ENCODE peak calls at places on chromosomes 4 and X, in ten cellular contexts. One of them, this sample, is unnamed.

GRCh38 chr4:52234539-52235174 is 183.6 kb downstream of the SPATA18 start:
- DNase-seq in hippocampal formation: no peak
- DNase-seq in C1 segment of cervical spinal cord: no peak
- DNase-seq in tibial artery: no peak
- DNase-seq in activated naive CD8-positive, alpha-beta T cell treated with anti-CD3 and anti-CD28 coated beads, Interleukin-2, amount 50 U/mL, for 24 hours: no peak
- DNase-seq in tibial nerve: no peak
- DNase-seq in ELR: peak; percentile 38
- DNase-seq in bronchial epithelial cell: peak; percentile 57
- DNase-seq in fibroblast of lung: peak; percentile 56
- DNase-seq in NCI-H460: peak; percentile 25
- DNase-seq in this sample: peak; percentile 61

GRCh38 chrX:20477836-20478532 is 211.3 kb upstream of the RPS6KA3 start:
- DNase-seq in hippocampal formation: no peak
- DNase-seq in C1 segment of cervical spinal cord: no peak
- DNase-seq in tibial artery: no peak
- DNase-seq in activated naive CD8-positive, alpha-beta T cell treated with anti-CD3 and anti-CD28 coated beads, Interleukin-2, amount 50 U/mL, for 24 hours: no peak
- DNase-seq in tibial nerve: no peak
- DNase-seq in ELR: no peak
- DNase-seq in bronchial epithelial cell: no peak
- DNase-seq in fibroblast of lung: no peak
- DNase-seq in NCI-H460: no peak
- DNase-seq in this sample: no peak

GRCh38 chrX:40152706-40153334 is 55.1 kb upstream of the BCOR start:
- DNase-seq in hippocampal formation: peak; percentile 66
- DNase-seq in C1 segment of cervical spinal cord: peak; percentile 51
- DNase-seq in tibial artery: no peak
- DNase-seq in activated naive CD8-positive, alpha-beta T cell treated with anti-CD3 and anti-CD28 coated beads, Interleukin-2, amount 50 U/mL, for 24 hours: no peak
- DNase-seq in tibial nerve: no peak
- DNase-seq in ELR: peak; percentile 42
- DNase-seq in bronchial epithelial cell: no peak
- DNase-seq in fibroblast of lung: no peak
- DNase-seq in NCI-H460: no peak
- DNase-seq in this sample: no peak

GRCh38 chrX:9770319-9770718 is 4.7 kb upstream of the GPR143 start:
- DNase-seq in hippocampal formation: no peak
- DNase-seq in C1 segment of cervical spinal cord: no peak
- DNase-seq in tibial artery: no peak
- DNase-seq in activated naive CD8-positive, alpha-beta T cell treated with anti-CD3 and anti-CD28 coated beads, Interleukin-2, amount 50 U/mL, for 24 hours: no peak
- DNase-seq in tibial nerve: no peak
- DNase-seq in ELR: peak; percentile 46
- DNase-seq in bronchial epithelial cell: peak; percentile 51
- DNase-seq in fibroblast of lung: no peak
- DNase-seq in NCI-H460: no peak
- DNase-seq in this sample: no peak

GRCh38 chr4:121182296-121182695 is 18.2 kb upstream of the TNIP3 start:
- DNase-seq in hippocampal formation: no peak
- DNase-seq in C1 segment of cervical spinal cord: no peak
- DNase-seq in tibial artery: no peak
- DNase-seq in activated naive CD8-positive, alpha-beta T cell treated with anti-CD3 and anti-CD28 coated beads, Interleukin-2, amount 50 U/mL, for 24 hours: no peak
- DNase-seq in tibial nerve: no peak
- DNase-seq in ELR: peak; percentile 29
- DNase-seq in bronchial epithelial cell: peak; percentile 38
- DNase-seq in fibroblast of lung: peak; percentile 34
- DNase-seq in NCI-H460: no peak
- DNase-seq in this sample: peak; percentile 32

GRCh38 chrX:74132265-74132664 is 171.7 kb upstream of the ZCCHC13 start:
- DNase-seq in hippocampal formation: no peak
- DNase-seq in C1 segment of cervical spinal cord: no peak
- DNase-seq in tibial artery: no peak
- DNase-seq in activated naive CD8-positive, alpha-beta T cell treated with anti-CD3 and anti-CD28 coated beads, Interleukin-2, amount 50 U/mL, for 24 hours: no peak
- DNase-seq in tibial nerve: no peak
- DNase-seq in ELR: no peak
- DNase-seq in bronchial epithelial cell: no peak
- DNase-seq in fibroblast of lung: no peak
- DNase-seq in NCI-H460: no peak
- DNase-seq in this sample: no peak

GRCh38 chr4:101599620-101600019 is 190.9 kb upstream of the BANK1 start:
- DNase-seq in hippocampal formation: no peak
- DNase-seq in C1 segment of cervical spinal cord: no peak
- DNase-seq in tibial artery: no peak
- DNase-seq in activated naive CD8-positive, alpha-beta T cell treated with anti-CD3 and anti-CD28 coated beads, Interleukin-2, amount 50 U/mL, for 24 hours: no peak
- DNase-seq in tibial nerve: no peak
- DNase-seq in ELR: peak; percentile 44
- DNase-seq in bronchial epithelial cell: peak; percentile 89
- DNase-seq in fibroblast of lung: peak; percentile 71
- DNase-seq in NCI-H460: peak; percentile 1
- DNase-seq in this sample: peak; percentile 51

GRCh38 chrX:110219920-110220319 is 98.0 kb downstream of the AMMECR1 start:
- DNase-seq in hippocampal formation: no peak
- DNase-seq in C1 segment of cervical spinal cord: no peak
- DNase-seq in tibial artery: no peak
- DNase-seq in activated naive CD8-positive, alpha-beta T cell treated with anti-CD3 and anti-CD28 coated beads, Interleukin-2, amount 50 U/mL, for 24 hours: no peak
- DNase-seq in tibial nerve: no peak
- DNase-seq in ELR: peak; percentile 77
- DNase-seq in bronchial epithelial cell: peak; percentile 63
- DNase-seq in fibroblast of lung: peak; percentile 59
- DNase-seq in NCI-H460: peak; percentile 24
- DNase-seq in this sample: peak; percentile 45

GRCh38 chr4:40719008-40719623 is 30.6 kb upstream of the NSUN7 start:
- DNase-seq in hippocampal formation: no peak
- DNase-seq in C1 segment of cervical spinal cord: no peak
- DNase-seq in tibial artery: no peak
- DNase-seq in activated naive CD8-positive, alpha-beta T cell treated with anti-CD3 and anti-CD28 coated beads, Interleukin-2, amount 50 U/mL, for 24 hours: no peak
- DNase-seq in tibial nerve: no peak
- DNase-seq in ELR: peak; percentile 59
- DNase-seq in bronchial epithelial cell: peak; percentile 74
- DNase-seq in fibroblast of lung: peak; percentile 66
- DNase-seq in NCI-H460: peak; percentile 72
- DNase-seq in this sample: peak; percentile 79

GRCh38 chr4:176186721-176187395 is 8.5 kb downstream of the SPATA4 start:
- DNase-seq in hippocampal formation: no peak
- DNase-seq in C1 segment of cervical spinal cord: no peak
- DNase-seq in tibial artery: no peak
- DNase-seq in activated naive CD8-positive, alpha-beta T cell treated with anti-CD3 and anti-CD28 coated beads, Interleukin-2, amount 50 U/mL, for 24 hours: no peak
- DNase-seq in tibial nerve: no peak
- DNase-seq in ELR: no peak
- DNase-seq in bronchial epithelial cell: no peak
- DNase-seq in fibroblast of lung: peak; percentile 72
- DNase-seq in NCI-H460: no peak
- DNase-seq in this sample: no peak

GRCh38 chrX:69192603-69193002 is 27.4 kb upstream of the PJA1 start:
- DNase-seq in hippocampal formation: no peak
- DNase-seq in C1 segment of cervical spinal cord: no peak
- DNase-seq in tibial artery: no peak
- DNase-seq in activated naive CD8-positive, alpha-beta T cell treated with anti-CD3 and anti-CD28 coated beads, Interleukin-2, amount 50 U/mL, for 24 hours: no peak
- DNase-seq in tibial nerve: no peak
- DNase-seq in ELR: peak; percentile 3
- DNase-seq in bronchial epithelial cell: peak; percentile 10
- DNase-seq in fibroblast of lung: no peak
- DNase-seq in NCI-H460: no peak
- DNase-seq in this sample: no peak

GRCh38 chrX:11351375-11352295 is 58.4 kb downstream of the AMELX start:
- DNase-seq in hippocampal formation: no peak
- DNase-seq in C1 segment of cervical spinal cord: no peak
- DNase-seq in tibial artery: peak; percentile 36
- DNase-seq in activated naive CD8-positive, alpha-beta T cell treated with anti-CD3 and anti-CD28 coated beads, Interleukin-2, amount 50 U/mL, for 24 hours: no peak
- DNase-seq in tibial nerve: peak; percentile 14
- DNase-seq in ELR: peak; percentile 37
- DNase-seq in bronchial epithelial cell: no peak
- DNase-seq in fibroblast of lung: peak; percentile 91
- DNase-seq in NCI-H460: no peak
- DNase-seq in this sample: peak; percentile 6

GRCh38 chr4:89509708-89510269 is 202.2 kb upstream of the GPRIN3 start:
- DNase-seq in hippocampal formation: no peak
- DNase-seq in C1 segment of cervical spinal cord: no peak
- DNase-seq in tibial artery: no peak
- DNase-seq in activated naive CD8-positive, alpha-beta T cell treated with anti-CD3 and anti-CD28 coated beads, Interleukin-2, amount 50 U/mL, for 24 hours: peak; percentile 4
- DNase-seq in tibial nerve: no peak
- DNase-seq in ELR: no peak
- DNase-seq in bronchial epithelial cell: peak; percentile 55
- DNase-seq in fibroblast of lung: peak; percentile 98
- DNase-seq in NCI-H460: no peak
- DNase-seq in this sample: peak; percentile 92

GRCh38 chr4:3644849-3645627 is 112.8 kb upstream of the LRPAP1 start:
- DNase-seq in hippocampal formation: no peak
- DNase-seq in C1 segment of cervical spinal cord: no peak
- DNase-seq in tibial artery: peak; percentile 41
- DNase-seq in activated naive CD8-positive, alpha-beta T cell treated with anti-CD3 and anti-CD28 coated beads, Interleukin-2, amount 50 U/mL, for 24 hours: no peak
- DNase-seq in tibial nerve: no peak
- DNase-seq in ELR: peak; percentile 57
- DNase-seq in bronchial epithelial cell: no peak
- DNase-seq in fibroblast of lung: peak; percentile 13
- DNase-seq in NCI-H460: peak; percentile 52
- DNase-seq in this sample: no peak

GRCh38 chr4:141155586-141155985 is 22.3 kb upstream of the RNF150 start:
- DNase-seq in hippocampal formation: no peak
- DNase-seq in C1 segment of cervical spinal cord: no peak
- DNase-seq in tibial artery: no peak
- DNase-seq in activated naive CD8-positive, alpha-beta T cell treated with anti-CD3 and anti-CD28 coated beads, Interleukin-2, amount 50 U/mL, for 24 hours: no peak
- DNase-seq in tibial nerve: no peak
- DNase-seq in ELR: no peak
- DNase-seq in bronchial epithelial cell: no peak
- DNase-seq in fibroblast of lung: no peak
- DNase-seq in NCI-H460: no peak
- DNase-seq in this sample: no peak

GRCh38 chr4:146327859-146328258 is 113.5 kb downstream of the REELD1 start:
- DNase-seq in hippocampal formation: no peak
- DNase-seq in C1 segment of cervical spinal cord: no peak
- DNase-seq in tibial artery: no peak
- DNase-seq in activated naive CD8-positive, alpha-beta T cell treated with anti-CD3 and anti-CD28 coated beads, Interleukin-2, amount 50 U/mL, for 24 hours: no peak
- DNase-seq in tibial nerve: no peak
- DNase-seq in ELR: no peak
- DNase-seq in bronchial epithelial cell: no peak
- DNase-seq in fibroblast of lung: no peak
- DNase-seq in NCI-H460: no peak
- DNase-seq in this sample: no peak

GRCh38 chr4:104064650-104065577 is 345.1 kb upstream of the TACR3 start:
- DNase-seq in hippocampal formation: peak; percentile 59
- DNase-seq in C1 segment of cervical spinal cord: peak; percentile 7
- DNase-seq in tibial artery: peak; percentile 21
- DNase-seq in activated naive CD8-positive, alpha-beta T cell treated with anti-CD3 and anti-CD28 coated beads, Interleukin-2, amount 50 U/mL, for 24 hours: no peak
- DNase-seq in tibial nerve: peak; percentile 14
- DNase-seq in ELR: peak; percentile 33
- DNase-seq in bronchial epithelial cell: peak; percentile 43
- DNase-seq in fibroblast of lung: peak; percentile 41
- DNase-seq in NCI-H460: peak; percentile 22
- DNase-seq in this sample: peak; percentile 73

GRCh38 chr4:7960017-7960789 is 20.5 kb upstream of the AFAP1 start:
- DNase-seq in hippocampal formation: no peak
- DNase-seq in C1 segment of cervical spinal cord: no peak
- DNase-seq in tibial artery: no peak
- DNase-seq in activated naive CD8-positive, alpha-beta T cell treated with anti-CD3 and anti-CD28 coated beads, Interleukin-2, amount 50 U/mL, for 24 hours: no peak
- DNase-seq in tibial nerve: no peak
- DNase-seq in ELR: peak; percentile 85
- DNase-seq in bronchial epithelial cell: peak; percentile 69
- DNase-seq in fibroblast of lung: no peak
- DNase-seq in NCI-H460: no peak
- DNase-seq in this sample: no peak

GRCh38 chr4:98663226-98664006 is 5.0 kb upstream of the TSPAN5 start:
- DNase-seq in hippocampal formation: no peak
- DNase-seq in C1 segment of cervical spinal cord: no peak
- DNase-seq in tibial artery: peak; percentile 32
- DNase-seq in activated naive CD8-positive, alpha-beta T cell treated with anti-CD3 and anti-CD28 coated beads, Interleukin-2, amount 50 U/mL, for 24 hours: peak; percentile 65
- DNase-seq in tibial nerve: peak; percentile 15
- DNase-seq in ELR: no peak
- DNase-seq in bronchial epithelial cell: peak; percentile 42
- DNase-seq in fibroblast of lung: no peak
- DNase-seq in NCI-H460: no peak
- DNase-seq in this sample: no peak

GRCh38 chrX:154603438-154604430 is 15.3 kb downstream of the CTAG1B start:
- DNase-seq in hippocampal formation: no peak
- DNase-seq in C1 segment of cervical spinal cord: no peak
- DNase-seq in tibial artery: peak; percentile 20
- DNase-seq in activated naive CD8-positive, alpha-beta T cell treated with anti-CD3 and anti-CD28 coated beads, Interleukin-2, amount 50 U/mL, for 24 hours: no peak
- DNase-seq in tibial nerve: no peak
- DNase-seq in ELR: peak; percentile 80
- DNase-seq in bronchial epithelial cell: peak; percentile 78
- DNase-seq in fibroblast of lung: peak; percentile 64
- DNase-seq in NCI-H460: peak; percentile 25
- DNase-seq in this sample: no peak

GRCh38 chr4:41327770-41328169 is 71.0 kb downstream of the UCHL1 start:
- DNase-seq in hippocampal formation: no peak
- DNase-seq in C1 segment of cervical spinal cord: no peak
- DNase-seq in tibial artery: no peak
- DNase-seq in activated naive CD8-positive, alpha-beta T cell treated with anti-CD3 and anti-CD28 coated beads, Interleukin-2, amount 50 U/mL, for 24 hours: no peak
- DNase-seq in tibial nerve: no peak
- DNase-seq in ELR: no peak
- DNase-seq in bronchial epithelial cell: no peak
- DNase-seq in fibroblast of lung: no peak
- DNase-seq in NCI-H460: no peak
- DNase-seq in this sample: no peak

GRCh38 chr4:144591401-144591800 is 54.6 kb upstream of the HHIP start:
- DNase-seq in hippocampal formation: no peak
- DNase-seq in C1 segment of cervical spinal cord: no peak
- DNase-seq in tibial artery: no peak
- DNase-seq in activated naive CD8-positive, alpha-beta T cell treated with anti-CD3 and anti-CD28 coated beads, Interleukin-2, amount 50 U/mL, for 24 hours: no peak
- DNase-seq in tibial nerve: no peak
- DNase-seq in ELR: peak; percentile 40
- DNase-seq in bronchial epithelial cell: peak; percentile 83
- DNase-seq in fibroblast of lung: peak; percentile 95
- DNase-seq in NCI-H460: no peak
- DNase-seq in this sample: peak; percentile 67

GRCh38 chrX:150587585-150588503 is 19.4 kb downstream of the MTM1 start:
- DNase-seq in hippocampal formation: no peak
- DNase-seq in C1 segment of cervical spinal cord: no peak
- DNase-seq in tibial artery: peak; percentile 22
- DNase-seq in activated naive CD8-positive, alpha-beta T cell treated with anti-CD3 and anti-CD28 coated beads, Interleukin-2, amount 50 U/mL, for 24 hours: peak; percentile 53
- DNase-seq in tibial nerve: peak; percentile 13
- DNase-seq in ELR: peak; percentile 46
- DNase-seq in bronchial epithelial cell: no peak
- DNase-seq in fibroblast of lung: peak; percentile 41
- DNase-seq in NCI-H460: no peak
- DNase-seq in this sample: no peak

GRCh38 chr4:181108237-181108636 is 1135.0 kb upstream of the TENM3 start:
- DNase-seq in hippocampal formation: no peak
- DNase-seq in C1 segment of cervical spinal cord: no peak
- DNase-seq in tibial artery: no peak
- DNase-seq in activated naive CD8-positive, alpha-beta T cell treated with anti-CD3 and anti-CD28 coated beads, Interleukin-2, amount 50 U/mL, for 24 hours: no peak
- DNase-seq in tibial nerve: no peak
- DNase-seq in ELR: no peak
- DNase-seq in bronchial epithelial cell: no peak
- DNase-seq in fibroblast of lung: no peak
- DNase-seq in NCI-H460: no peak
- DNase-seq in this sample: no peak

GRCh38 chrX:145475725-145476124 is 228.4 kb downstream of the SPANXN1 start:
- DNase-seq in hippocampal formation: no peak
- DNase-seq in C1 segment of cervical spinal cord: no peak
- DNase-seq in tibial artery: no peak
- DNase-seq in activated naive CD8-positive, alpha-beta T cell treated with anti-CD3 and anti-CD28 coated beads, Interleukin-2, amount 50 U/mL, for 24 hours: no peak
- DNase-seq in tibial nerve: no peak
- DNase-seq in ELR: no peak
- DNase-seq in bronchial epithelial cell: no peak
- DNase-seq in fibroblast of lung: no peak
- DNase-seq in NCI-H460: no peak
- DNase-seq in this sample: no peak

GRCh38 chr4:128242601-128243000 is 45.0 kb downstream of the PGRMC2 start:
- DNase-seq in hippocampal formation: no peak
- DNase-seq in C1 segment of cervical spinal cord: no peak
- DNase-seq in tibial artery: no peak
- DNase-seq in activated naive CD8-positive, alpha-beta T cell treated with anti-CD3 and anti-CD28 coated beads, Interleukin-2, amount 50 U/mL, for 24 hours: no peak
- DNase-seq in tibial nerve: no peak
- DNase-seq in ELR: no peak
- DNase-seq in bronchial epithelial cell: no peak
- DNase-seq in fibroblast of lung: no peak
- DNase-seq in NCI-H460: no peak
- DNase-seq in this sample: no peak

This sample was measured in cardiac muscle cell.